ENCODE peak calls at places on chromosomes 5 and 9, in five cellular contexts. One of them, this sample, is unnamed.

GRCh38 chr5:41392016-41392415 is 118.4 kb downstream of the PLCXD3 start:
- DNase-seq in heart left ventricle: no peak
- DNase-seq in cardiac fibroblast: no peak
- DNase-seq in pancreas: no peak
- DNase-seq in brain microvascular endothelial cell: no peak
- DNase-seq in this sample: no peak

GRCh38 chr5:145237843-145238242 is 597.3 kb downstream of the PRELID2 start:
- DNase-seq in heart left ventricle: no peak
- DNase-seq in cardiac fibroblast: peak; percentile 83
- DNase-seq in pancreas: no peak
- DNase-seq in brain microvascular endothelial cell: peak; percentile 53
- DNase-seq in this sample: peak; percentile 85

GRCh38 chr9:137064027-137064879 is 6.1 kb downstream of the SAPCD2 start:
- DNase-seq in heart left ventricle: peak; percentile 55
- DNase-seq in cardiac fibroblast: peak; percentile 50
- DNase-seq in pancreas: peak; percentile 95
- DNase-seq in brain microvascular endothelial cell: no peak
- DNase-seq in this sample: peak; percentile 43

GRCh38 chr5:132674671-132675506 is 1.1 kb downstream of the IL4 start:
- DNase-seq in heart left ventricle: no peak
- DNase-seq in cardiac fibroblast: peak; percentile 97
- DNase-seq in pancreas: no peak
- DNase-seq in brain microvascular endothelial cell: peak; percentile 94
- DNase-seq in this sample: peak; percentile 97

GRCh38 chr5:14451866-14452265 is 129.7 kb upstream of the OTULINL start:
- DNase-seq in heart left ventricle: peak; percentile 32
- DNase-seq in cardiac fibroblast: no peak
- DNase-seq in pancreas: no peak
- DNase-seq in brain microvascular endothelial cell: no peak
- DNase-seq in this sample: no peak

GRCh38 chr5:308672-309271 is 12.7 kb upstream of the AHRR start:
- DNase-seq in heart left ventricle: no peak
- DNase-seq in cardiac fibroblast: peak; percentile 49
- DNase-seq in pancreas: no peak
- DNase-seq in brain microvascular endothelial cell: peak; percentile 21
- DNase-seq in this sample: peak; percentile 73

GRCh38 chr5:132963175-132964104 is at the start of gene AFF4:
- DNase-seq in heart left ventricle: peak; percentile 97
- DNase-seq in cardiac fibroblast: peak; percentile 96
- DNase-seq in pancreas: peak; percentile 98
- DNase-seq in brain microvascular endothelial cell: peak; percentile 93
- DNase-seq in this sample: peak; percentile 98

GRCh38 chr9:134639994-134640393 is 1.6 kb upstream of the COL5A1 start:
- DNase-seq in heart left ventricle: no peak
- DNase-seq in cardiac fibroblast: no peak
- DNase-seq in pancreas: no peak
- DNase-seq in brain microvascular endothelial cell: no peak
- DNase-seq in this sample: no peak

GRCh38 chr9:99112750-99113417 is 8.0 kb downstream of the TGFBR1 start:
- DNase-seq in heart left ventricle: no peak
- DNase-seq in cardiac fibroblast: no peak
- DNase-seq in pancreas: no peak
- DNase-seq in brain microvascular endothelial cell: no peak
- DNase-seq in this sample: no peak

GRCh38 chr5:88756953-88757352 is 126.0 kb downstream of the MEF2C start:
- DNase-seq in heart left ventricle: no peak
- DNase-seq in cardiac fibroblast: no peak
- DNase-seq in pancreas: no peak
- DNase-seq in brain microvascular endothelial cell: no peak
- DNase-seq in this sample: no peak

GRCh38 chr5:140855772-140856674 is at the start of gene PCDHA10:
- DNase-seq in heart left ventricle: no peak
- DNase-seq in cardiac fibroblast: peak; percentile 35
- DNase-seq in pancreas: no peak
- DNase-seq in brain microvascular endothelial cell: no peak
- DNase-seq in this sample: no peak

GRCh38 chr9:126056312-126057021 is 270.2 kb upstream of the MVB12B start:
- DNase-seq in heart left ventricle: no peak
- DNase-seq in cardiac fibroblast: no peak
- DNase-seq in pancreas: peak; percentile 28
- DNase-seq in brain microvascular endothelial cell: no peak
- DNase-seq in this sample: no peak

GRCh38 chr5:65721775-65722574 is at the start of the genes NLN and SGTB:
- DNase-seq in heart left ventricle: peak; percentile 90
- DNase-seq in cardiac fibroblast: peak; percentile 76
- DNase-seq in pancreas: peak; percentile 96
- DNase-seq in brain microvascular endothelial cell: peak; percentile 63
- DNase-seq in this sample: peak; percentile 76

GRCh38 chr5:95861858-95862561 is 39.5 kb upstream of the GLRX start:
- DNase-seq in heart left ventricle: no peak
- DNase-seq in cardiac fibroblast: peak; percentile 85
- DNase-seq in pancreas: no peak
- DNase-seq in brain microvascular endothelial cell: peak; percentile 67
- DNase-seq in this sample: peak; percentile 82

GRCh38 chr9:15249042-15249818 is 57.8 kb downstream of the TTC39B start:
- DNase-seq in heart left ventricle: no peak
- DNase-seq in cardiac fibroblast: peak; percentile 81
- DNase-seq in pancreas: no peak
- DNase-seq in brain microvascular endothelial cell: peak; percentile 80
- DNase-seq in this sample: peak; percentile 38

GRCh38 chr9:129458663-129459549 is 162.0 kb downstream of the C9orf50 start:
- DNase-seq in heart left ventricle: peak; percentile 68
- DNase-seq in cardiac fibroblast: no peak
- DNase-seq in pancreas: peak; percentile 73
- DNase-seq in brain microvascular endothelial cell: peak; percentile 24
- DNase-seq in this sample: peak; percentile 88

GRCh38 chr5:144710620-144711019 is 539.9 kb downstream of the KCTD16 start:
- DNase-seq in heart left ventricle: no peak
- DNase-seq in cardiac fibroblast: no peak
- DNase-seq in pancreas: no peak
- DNase-seq in brain microvascular endothelial cell: no peak
- DNase-seq in this sample: no peak

GRCh38 chr5:18216016-18216415 is 581.8 kb downstream of the TAF11L14 start:
- DNase-seq in heart left ventricle: no peak
- DNase-seq in cardiac fibroblast: no peak
- DNase-seq in pancreas: no peak
- DNase-seq in brain microvascular endothelial cell: peak; percentile 2
- DNase-seq in this sample: peak; percentile 20

GRCh38 chr9:93601666-93602065 is 25.3 kb downstream of the PHF2 start:
- DNase-seq in heart left ventricle: no peak
- DNase-seq in cardiac fibroblast: no peak
- DNase-seq in pancreas: no peak
- DNase-seq in brain microvascular endothelial cell: no peak
- DNase-seq in this sample: no peak

GRCh38 chr5:164597293-164597900 is 1092.0 kb downstream of the MAT2B start:
- DNase-seq in heart left ventricle: no peak
- DNase-seq in cardiac fibroblast: peak; percentile 1
- DNase-seq in pancreas: no peak
- DNase-seq in brain microvascular endothelial cell: no peak
- DNase-seq in this sample: no peak

GRCh38 chr5:59152701-59153245 is 569.9 kb downstream of the RAB3C start:
- DNase-seq in heart left ventricle: no peak
- DNase-seq in cardiac fibroblast: no peak
- DNase-seq in pancreas: no peak
- DNase-seq in brain microvascular endothelial cell: no peak
- DNase-seq in this sample: no peak

GRCh38 chr5:138096997-138097828 is 13.4 kb downstream of the WNT8A start:
- DNase-seq in heart left ventricle: no peak
- DNase-seq in cardiac fibroblast: no peak
- DNase-seq in pancreas: no peak
- DNase-seq in brain microvascular endothelial cell: no peak
- DNase-seq in this sample: no peak

GRCh38 chr5:177455661-177456590 is 9.3 kb downstream of the PRR7 start:
- DNase-seq in heart left ventricle: peak; percentile 93
- DNase-seq in cardiac fibroblast: peak; percentile 92
- DNase-seq in pancreas: peak; percentile 99
- DNase-seq in brain microvascular endothelial cell: peak; percentile 81
- DNase-seq in this sample: peak; percentile 93

GRCh38 chr5:108212775-108213346 is 169.0 kb downstream of the FBXL17 start:
- DNase-seq in heart left ventricle: no peak
- DNase-seq in cardiac fibroblast: peak; percentile 13
- DNase-seq in pancreas: no peak
- DNase-seq in brain microvascular endothelial cell: peak; percentile 51
- DNase-seq in this sample: peak; percentile 78

GRCh38 chr9:128098017-128098935 is 29.3 kb downstream of the PTGES2 start:
- DNase-seq in heart left ventricle: peak; percentile 91
- DNase-seq in cardiac fibroblast: peak; percentile 96
- DNase-seq in pancreas: peak; percentile 91
- DNase-seq in brain microvascular endothelial cell: peak; percentile 96
- DNase-seq in this sample: peak; percentile 98

GRCh38 chr9:19306568-19306967 is 73.5 kb downstream of the RPS6 start:
- DNase-seq in heart left ventricle: no peak
- DNase-seq in cardiac fibroblast: no peak
- DNase-seq in pancreas: no peak
- DNase-seq in brain microvascular endothelial cell: no peak
- DNase-seq in this sample: no peak

GRCh38 chr9:125990793-125991220 is 243.6 kb downstream of the PBX3 start:
- DNase-seq in heart left ventricle: no peak
- DNase-seq in cardiac fibroblast: no peak
- DNase-seq in pancreas: peak; percentile 43
- DNase-seq in brain microvascular endothelial cell: no peak
- DNase-seq in this sample: no peak

GRCh38 chr9:136847827-136848392 is 1.3 kb upstream of the PHPT1 start:
- DNase-seq in heart left ventricle: peak; percentile 88
- DNase-seq in cardiac fibroblast: peak; percentile 90
- DNase-seq in pancreas: peak; percentile 93
- DNase-seq in brain microvascular endothelial cell: peak; percentile 63
- DNase-seq in this sample: peak; percentile 90

GRCh38 chr9:37979844-37980243 is 75.9 kb upstream of the SLC25A51 start:
- DNase-seq in heart left ventricle: no peak
- DNase-seq in cardiac fibroblast: no peak
- DNase-seq in pancreas: no peak
- DNase-seq in brain microvascular endothelial cell: no peak
- DNase-seq in this sample: no peak

GRCh38 chr5:52875827-52876226 is 88.1 kb downstream of the ITGA1 start:
- DNase-seq in heart left ventricle: peak; percentile 13
- DNase-seq in cardiac fibroblast: no peak
- DNase-seq in pancreas: no peak
- DNase-seq in brain microvascular endothelial cell: no peak
- DNase-seq in this sample: no peak

GRCh38 chr9:120927125-120928014 is 774 bp upstream of the TRAF1 start:
- DNase-seq in heart left ventricle: no peak
- DNase-seq in cardiac fibroblast: no peak
- DNase-seq in pancreas: no peak
- DNase-seq in brain microvascular endothelial cell: no peak
- DNase-seq in this sample: no peak
- H3K4me3 ChIP-seq in heart left ventricle: no peak overlapping the region
- H3K4me3 ChIP-seq in cardiac fibroblast: no peak overlapping the region
- H3K4me3 ChIP-seq in pancreas: no peak overlapping the region
- H3K4me3 ChIP-seq in brain microvascular endothelial cell: no peak overlapping the region
- H3K4me3 ChIP-seq in this sample: no peak overlapping the region

GRCh38 chr9:123362856-123363255 is 6.9 kb downstream of the CRB2 start:
- DNase-seq in heart left ventricle: no peak
- DNase-seq in cardiac fibroblast: no peak
- DNase-seq in pancreas: no peak
- DNase-seq in brain microvascular endothelial cell: no peak
- DNase-seq in this sample: no peak

GRCh38 chr9:123364241-123364824 is 8.3 kb downstream of the CRB2 start:
- DNase-seq in heart left ventricle: no peak
- DNase-seq in cardiac fibroblast: peak; percentile 36
- DNase-seq in pancreas: no peak
- DNase-seq in brain microvascular endothelial cell: peak; percentile 13
- DNase-seq in this sample: no peak

GRCh38 chr9:123365881-123366528 is 10.0 kb downstream of the CRB2 start:
- DNase-seq in heart left ventricle: no peak
- DNase-seq in cardiac fibroblast: no peak
- DNase-seq in pancreas: no peak
- DNase-seq in brain microvascular endothelial cell: no peak
- DNase-seq in this sample: no peak

GRCh38 chr9:123368023-123368422 is 12.0 kb downstream of the CRB2 start:
- DNase-seq in heart left ventricle: no peak
- DNase-seq in cardiac fibroblast: no peak
- DNase-seq in pancreas: no peak
- DNase-seq in brain microvascular endothelial cell: no peak
- DNase-seq in this sample: no peak

DNA sequence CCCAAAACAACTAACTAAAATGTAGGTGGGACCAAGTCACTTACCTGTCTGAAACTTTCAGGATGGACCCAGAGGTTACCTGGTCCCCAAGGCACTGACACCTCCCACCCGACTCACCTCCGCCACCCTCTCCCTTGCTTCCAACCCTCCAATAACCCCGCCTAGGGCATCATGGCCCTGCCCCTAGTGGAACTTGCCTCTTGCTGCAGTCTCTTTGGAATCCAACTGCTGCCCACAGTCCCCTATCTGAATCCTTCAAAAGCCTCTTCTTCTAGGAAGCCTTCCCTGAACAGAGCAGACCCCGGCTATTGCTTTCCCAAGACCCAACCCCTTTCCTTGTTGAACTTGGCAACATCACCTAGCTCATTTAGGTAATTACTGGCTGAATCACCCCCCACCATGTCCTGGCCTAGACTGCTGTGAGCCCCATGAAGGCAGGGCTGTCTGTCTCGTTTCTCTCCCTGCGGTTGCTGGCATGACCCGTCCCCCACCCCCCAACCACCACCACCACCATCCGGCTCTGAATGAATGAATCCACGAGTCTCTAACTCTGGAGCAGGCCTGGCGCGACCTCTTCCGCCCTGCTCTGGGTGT is 9.4 kb downstream of the CRB2 start:
- DNase-seq in heart left ventricle: no peak
- DNase-seq in cardiac fibroblast: no peak
- DNase-seq in pancreas: no peak
- DNase-seq in brain microvascular endothelial cell: no peak
- DNase-seq in this sample: no peak
- TF ChIP-seq CTCF in heart left ventricle: no peak
- TF ChIP-seq CTCF in cardiac fibroblast: peak; percentile 36
- TF ChIP-seq CTCF in pancreas: no peak
- TF ChIP-seq CTCF in brain microvascular endothelial cell: peak; percentile 59
- TF ChIP-seq CTCF in this sample: peak; percentile 45

GRCh38 chr9:113373676-113374392 is 3.0 kb downstream of the HDHD3 start:
- DNase-seq in heart left ventricle: no peak
- DNase-seq in cardiac fibroblast: no peak
- DNase-seq in pancreas: no peak
- DNase-seq in brain microvascular endothelial cell: no peak
- DNase-seq in this sample: no peak

GRCh38 chr9:113375057-113376023 is 1.4 kb downstream of the HDHD3 start:
- DNase-seq in heart left ventricle: no peak
- DNase-seq in cardiac fibroblast: peak; percentile 19
- DNase-seq in pancreas: no peak
- DNase-seq in brain microvascular endothelial cell: peak; percentile 12
- DNase-seq in this sample: no peak

GRCh38 chr9:113380869-113381378 is 4.1 kb upstream of the HDHD3 start:
- DNase-seq in heart left ventricle: no peak
- DNase-seq in cardiac fibroblast: no peak
- DNase-seq in pancreas: no peak
- DNase-seq in brain microvascular endothelial cell: no peak
- DNase-seq in this sample: no peak

GRCh38 chr9:113373255-113373654 is 3.5 kb downstream of the HDHD3 start:
- DNase-seq in heart left ventricle: no peak
- DNase-seq in cardiac fibroblast: no peak
- DNase-seq in pancreas: no peak
- DNase-seq in brain microvascular endothelial cell: no peak
- DNase-seq in this sample: no peak

GRCh38 chr9:113376634-113377531 is at the start of gene HDHD3:
- DNase-seq in heart left ventricle: peak; percentile 78
- DNase-seq in cardiac fibroblast: peak; percentile 64
- DNase-seq in pancreas: peak; percentile 92
- DNase-seq in brain microvascular endothelial cell: peak; percentile 24
- DNase-seq in this sample: peak; percentile 74
- H3K4me3 ChIP-seq in heart left ventricle: peak within 1 kb of the TSS; percentile 99
- H3K4me3 ChIP-seq in cardiac fibroblast: peak within 1 kb of the TSS; percentile 93
- H3K4me3 ChIP-seq in pancreas: peak within 1 kb of the TSS; percentile 84
- H3K4me3 ChIP-seq in brain microvascular endothelial cell: peak within 1 kb of the TSS; percentile 79
- H3K4me3 ChIP-seq in this sample: peak within 1 kb of the TSS; percentile 86

GRCh38 chr9:92507005-92507404 is 24.7 kb upstream of the ASPN start:
- DNase-seq in heart left ventricle: no peak
- DNase-seq in cardiac fibroblast: peak; percentile 21
- DNase-seq in pancreas: no peak
- DNase-seq in brain microvascular endothelial cell: no peak
- DNase-seq in this sample: no peak
- TF ChIP-seq CTCF in heart left ventricle: no peak
- TF ChIP-seq CTCF in cardiac fibroblast: no peak
- TF ChIP-seq CTCF in pancreas: no peak
- TF ChIP-seq CTCF in brain microvascular endothelial cell: no peak
- TF ChIP-seq CTCF in this sample: no peak

This sample was measured in choroid plexus epithelial cell.